ENCODE peak calls at places on chromosomes 6 and 20, in four cellular contexts. N, I, V and P are unnamed samples. For H3K4me1, the result is how much of the 10 kb centered on the place peaks cover.

GRCh38 chr20:17902531-17903083 is 66.0 kb downstream of the SNX5 start:
- DNase-seq in I (no peak), V (no peak), N (no peak), P (no peak)

GRCh38 chr20:5654557-5654956 is 95.6 kb upstream of the SHLD1 start:
- DNase-seq in I (no peak), V (no peak), N (no peak), P (no peak)

GRCh38 chr6:34057191-34057590 is 88.7 kb downstream of the GRM4 start:
- DNase-seq in I (no peak), V (no peak), N (no peak), P (no peak)

GRCh38 chr20:59253779-59254319 is 46.6 kb upstream of the EDN3 start:
- DNase-seq in N (no peak), V (no peak), I (no peak), P (no peak)

GRCh38 chr6:15429146-15430110 is 183.6 kb downstream of the JARID2 start:
- DNase-seq in V (no peak), N (no peak), I (no peak), P (no peak)

GRCh38 chr20:10387686-10388085 is 46.3 kb downstream of the MKKS start:
- DNase-seq in N (no peak), V (no peak), I (no peak), P (no peak)

GRCh38 chr6:52393780-52394179 is 26.4 kb upstream of the EFHC1 start:
- DNase-seq in N (no peak), V (no peak), I (no peak), P (no peak)

GRCh38 chr20:45427236-45428149 is 11.6 kb downstream of the PIGT start:
- DNase-seq in V (no peak), I (no peak), N (no peak), P (no peak)

GRCh38 chr20:2538931-2539330 is 2.6 kb downstream of the TMC2 start:
- DNase-seq in V (no peak), I (no peak), N (no peak), P (no peak)

GRCh38 chr20:32526125-32526524 is 59.0 kb downstream of the NOL4L start:
- DNase-seq in V (no peak), I (no peak), N (no peak), P (no peak)

GRCh38 chr6:2503816-2504494 is 246.8 kb downstream of the MYLK4 start:
- DNase-seq in V (no peak), I (no peak), N (no peak), P (no peak)

GRCh38 chr20:1811621-1812498 is 83.3 kb upstream of the SIRPA start:
- DNase-seq in V (no peak), N (no peak), I (no peak), P (no peak)

GRCh38 chr20:45359406-45360148 is 3.4 kb upstream of the SYS1 start:
- DNase-seq in N (no peak), I (no peak), V (no peak), P (no peak)

GRCh38 chr6:28371706-28372451 is 22.1 kb downstream of the ZKSCAN3 start:
- DNase-seq in N (peak), V (no peak), I (no peak), P (no peak)

GRCh38 chr6:159106627-159107241 is 61.9 kb upstream of the TAGAP start:
- DNase-seq in N (peak), I (peak), V (peak), P (no peak)

GRCh38 chr6:89443658-89444057 is 10.7 kb downstream of the ANKRD6 start:
- DNase-seq in I (no peak), N (no peak), V (no peak), P (no peak)
- H3K4me1 ChIP-seq in I (under half), N (under half), V (under half), P (under half)

GRCh38 chr20:58138395-58138794 is 90.1 kb downstream of the ANKRD60 start:
- DNase-seq in V (no peak), N (no peak), I (no peak), P (peak)
- H3K4me1 ChIP-seq in V (under half), N (under half), I (under half), P (under half)

DNA sequence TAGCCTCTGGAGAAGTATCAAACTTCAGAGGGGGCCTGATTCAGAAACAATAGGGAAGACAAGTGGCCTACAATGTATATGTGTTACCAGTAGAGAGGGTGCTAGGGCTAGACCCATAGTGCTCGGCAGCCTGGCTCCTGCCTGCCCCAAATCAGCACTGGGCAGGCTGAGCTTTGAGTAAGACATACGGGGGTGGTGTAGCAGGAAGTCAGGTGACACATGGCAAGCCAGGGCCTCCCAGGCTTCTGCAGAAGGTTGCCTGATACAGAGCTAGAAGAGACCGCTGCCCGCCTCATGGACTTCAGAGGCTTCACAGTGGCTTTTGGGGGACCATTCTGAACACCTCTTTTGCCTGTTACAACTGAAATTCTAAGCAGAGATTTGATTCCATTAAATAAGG is 43.4 kb downstream of the RALY start:
- DNase-seq in N (no peak), I (peak), V (no peak), P (no peak)
- H3K4me1 ChIP-seq in N (under half), I (under half), V (half or more), P (under half)

GRCh38 chr6:7164536-7165001 is 56.8 kb downstream of the RREB1 start:
- DNase-seq in V (no peak), I (no peak), N (no peak), P (no peak)
- H3K4me1 ChIP-seq in V (half or more), I (under half), N (under half), P (under half)

DNA sequence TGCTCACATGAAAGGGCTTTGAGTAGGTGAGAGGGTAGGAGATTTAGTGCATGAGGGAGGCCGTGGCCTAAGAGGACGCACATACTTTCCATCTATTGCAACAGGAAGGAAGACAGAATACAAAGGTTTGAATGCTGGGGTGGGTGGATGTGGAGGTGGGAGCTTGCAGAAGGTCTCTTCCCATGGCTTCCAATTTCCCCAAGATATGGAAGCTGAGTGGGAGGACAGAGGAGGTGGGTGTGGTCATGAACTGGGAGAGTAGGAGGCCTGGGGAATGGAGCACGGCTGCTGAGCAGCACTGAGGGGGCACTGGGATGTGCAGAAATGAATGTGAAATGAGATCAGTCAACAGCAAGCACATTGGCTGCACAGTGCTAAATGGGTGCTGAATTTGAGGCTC is 70.3 kb downstream of the SCML4 start:
- DNase-seq in I (no peak), N (no peak), V (no peak), P (no peak)
- H3K4me1 ChIP-seq in I (under half), N (under half), V (under half), P (under half)

GRCh38 chr6:166958926-166959861 is 2.8 kb upstream of the RNASET2 start:
- DNase-seq in V (no peak), N (peak), I (no peak), P (peak)
- H3K4me1 ChIP-seq in V (under half), N (under half), I (under half), P (under half)

DNA sequence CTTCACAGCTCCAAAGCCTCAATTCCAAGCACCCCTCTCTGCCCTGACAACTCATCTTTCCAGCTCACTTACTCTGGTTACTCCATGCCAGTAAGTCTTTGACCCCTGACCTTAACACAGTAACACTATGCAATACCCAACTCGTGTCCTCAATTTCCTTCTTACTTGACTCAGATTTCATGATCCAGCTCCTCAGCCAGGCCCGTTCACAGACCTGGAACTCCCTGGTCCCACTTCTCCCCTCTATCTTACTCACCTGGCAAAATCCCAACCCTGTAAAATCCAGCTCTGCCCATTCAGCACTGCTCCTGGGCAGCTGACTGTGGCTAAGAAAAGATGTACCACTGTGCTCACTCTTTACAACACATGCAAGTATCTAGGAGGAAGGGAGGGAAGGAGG is 7.9 kb downstream of the GNL1 start:
- DNase-seq in N (no peak), I (no peak), V (no peak), P (no peak)
- H3K4me1 ChIP-seq in N (under half), I (under half), V (under half), P (under half)

GRCh38 chr6:17863971-17864754 is 123.3 kb downstream of the KIF13A start:
- DNase-seq in N (no peak), I (peak), V (no peak), P (peak)
- H3K4me1 ChIP-seq in N (under half), I (under half), V (half or more), P (under half)